ENCODE peak calls at places on chromosomes 16 and 17, in five cellular contexts. Q is psoas muscle, Y is fibroblast of lung, R is left ventricle myocardium inferior, A is ovary. T is an unnamed sample.

GRCh38 chr17:80762076-80762475 is 217.4 kb downstream of the RPTOR start:
- DNase-seq in Q (no peak), R (no peak), Y (no peak), A (no peak), T (no peak)

GRCh38 chr16:55033225-55034156 is 102.8 kb downstream of the IRX5 start:
- DNase-seq in Y (no peak), Q (no peak), A (no peak), R (no peak), T (no peak)

GRCh38 chr16:15572329-15573001 is 70.5 kb downstream of the MARF1 start:
- DNase-seq in A (no peak), Q (no peak), R (no peak), Y (peak), T (peak)

GRCh38 chr17:32283745-32284207 is 18.1 kb downstream of the RHBDL3 start:
- DNase-seq in Q (no peak), Y (peak), R (no peak), A (peak), T (peak)

GRCh38 chr16:88395669-88396584 is 13.2 kb downstream of the ZNF469 start:
- DNase-seq in Y (no peak), R (no peak), A (no peak), Q (no peak), T (no peak)

GRCh38 chr16:81447383-81448101 is 2.9 kb downstream of the CMIP start:
- DNase-seq in A (no peak), Y (no peak), R (no peak), Q (no peak), T (no peak)

GRCh38 chr16:4372578-4373355 is 1.1 kb downstream of the VASN start:
- DNase-seq in Y (no peak), R (peak), A (peak), Q (no peak), T (peak)

GRCh38 chr16:10895053-10895946 is 18.3 kb downstream of the CIITA start:
- DNase-seq in R (peak), Y (peak), Q (peak), A (peak), T (peak)

GRCh38 chr16:4115209-4115940 is 867 bp downstream of the ADCY9 start:
- DNase-seq in Q (peak), R (peak), Y (peak), A (peak), T (peak)

GRCh38 chr17:2634361-2634960 is 41.0 kb downstream of the PAFAH1B1 start:
- DNase-seq in A (no peak), Q (peak), Y (peak), R (no peak), T (peak)

GRCh38 chr17:13597723-13598347 is 3.9 kb downstream of the HS3ST3A1 start:
- DNase-seq in Q (no peak), R (no peak), Y (peak), A (no peak), T (peak)

GRCh38 chr17:81582341-81582740 is 30.2 kb upstream of the FAAP100 start:
- DNase-seq in Y (peak), R (no peak), A (no peak), Q (no peak), T (peak)

GRCh38 chr16:81335669-81336068 is 20.9 kb downstream of the GAN start:
- DNase-seq in Q (no peak), A (no peak), R (no peak), Y (no peak), T (peak)

GRCh38 chr17:28891201-28891600 is 6.3 kb downstream of the FLOT2 start:
- DNase-seq in A (no peak), R (no peak), Y (no peak), Q (no peak), T (no peak)

GRCh38 chr17:63358111-63358839 is 87.8 kb downstream of the CYB561 start:
- DNase-seq in Y (peak), R (no peak), Q (no peak), A (no peak), T (peak)

GRCh38 chr16:49463529-49463928 is 89.9 kb downstream of the C16orf78 start:
- DNase-seq in Y (no peak), A (no peak), R (no peak), Q (peak), T (no peak)

GRCh38 chr16:90035902-90036301 is 16.6 kb upstream of the DBNDD1 start:
- DNase-seq in Y (peak), A (no peak), R (no peak), Q (peak), T (no peak)

GRCh38 chr16:89779231-89779912 is 37.1 kb downstream of the FANCA start:
- DNase-seq in R (no peak), A (no peak), Y (no peak), Q (no peak), T (no peak)

GRCh38 chr16:26051078-26051477 is 359.3 kb downstream of the HS3ST4 start:
- DNase-seq in Q (no peak), A (no peak), R (no peak), Y (no peak), T (no peak)

GRCh38 chr17:7354262-7354781 is 634 bp upstream of the TMEM95 start:
- DNase-seq in Q (no peak), Y (peak), R (no peak), A (no peak), T (peak)

GRCh38 chr16:11669380-11670146 is 1.3 kb downstream of the SNN start:
- DNase-seq in Q (peak), A (peak), Y (no peak), R (peak), T (peak)

GRCh38 chr16:66107661-66108060 is 258.8 kb upstream of the CDH5 start:
- DNase-seq in R (no peak), A (no peak), Y (peak), Q (no peak), T (peak)

GRCh38 chr17:75854111-75854748 is 905 bp downstream of the WBP2 start:
- DNase-seq in Q (peak), A (no peak), Y (peak), R (no peak), T (peak)

GRCh38 chr16:79168321-79168720 is 432.2 kb downstream of the MAF start:
- DNase-seq in R (no peak), A (no peak), Y (no peak), Q (no peak), T (no peak)

GRCh38 chr16:80034948-80035700 is 434.6 kb upstream of the MAF start:
- DNase-seq in Q (no peak), A (no peak), Y (no peak), R (no peak), T (no peak)

GRCh38 chr16:69845181-69845580 is 83.0 kb downstream of the WWP2 start:
- DNase-seq in Y (no peak), R (no peak), Q (no peak), A (no peak), T (no peak)

GRCh38 chr16:84647830-84648594 is at the start of gene KLHL36:
- DNase-seq in Y (no peak), R (peak), A (peak), Q (peak), T (no peak)

GRCh38 chr17:44211281-44212265 is 7.9 kb downstream of the UBTF start:
- DNase-seq in R (no peak), A (no peak), Y (no peak), Q (peak), T (no peak)

DNA sequence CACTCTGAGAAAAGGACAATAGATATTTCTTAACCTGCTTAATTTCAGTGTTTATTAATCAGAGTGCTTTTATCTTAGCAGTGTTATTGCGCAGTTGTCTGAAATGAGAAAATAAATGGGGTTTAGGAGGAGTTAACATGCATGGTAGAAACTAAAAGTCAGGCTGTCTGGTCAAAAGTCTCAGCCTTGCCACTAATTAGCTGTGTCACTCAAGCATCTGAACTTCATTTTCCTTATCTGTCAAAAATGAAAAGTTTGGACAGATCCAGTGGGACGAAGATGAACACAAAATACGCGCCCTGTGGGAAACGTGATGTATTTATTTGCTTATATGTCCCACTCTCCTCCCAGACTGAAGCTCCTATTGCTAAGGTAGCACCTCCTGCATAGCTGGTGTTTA is 6.3 kb upstream of the MEIOB start:
- DNase-seq in Y (no peak), Q (no peak), R (no peak), A (no peak), T (no peak)
- H3K4me3 ChIP-seq in Y (no peak), Q (no peak), R (no peak), A (no peak), T (no peak)

GRCh38 chr17:77285594-77286390 is 145.0 kb downstream of the SEC14L1 start:
- DNase-seq in A (no peak), R (peak), Q (peak), Y (peak), T (peak)
- TF ChIP-seq CTCF in A (no peak), R (no peak), Q (no peak), Y (no peak), T (peak)

DNA sequence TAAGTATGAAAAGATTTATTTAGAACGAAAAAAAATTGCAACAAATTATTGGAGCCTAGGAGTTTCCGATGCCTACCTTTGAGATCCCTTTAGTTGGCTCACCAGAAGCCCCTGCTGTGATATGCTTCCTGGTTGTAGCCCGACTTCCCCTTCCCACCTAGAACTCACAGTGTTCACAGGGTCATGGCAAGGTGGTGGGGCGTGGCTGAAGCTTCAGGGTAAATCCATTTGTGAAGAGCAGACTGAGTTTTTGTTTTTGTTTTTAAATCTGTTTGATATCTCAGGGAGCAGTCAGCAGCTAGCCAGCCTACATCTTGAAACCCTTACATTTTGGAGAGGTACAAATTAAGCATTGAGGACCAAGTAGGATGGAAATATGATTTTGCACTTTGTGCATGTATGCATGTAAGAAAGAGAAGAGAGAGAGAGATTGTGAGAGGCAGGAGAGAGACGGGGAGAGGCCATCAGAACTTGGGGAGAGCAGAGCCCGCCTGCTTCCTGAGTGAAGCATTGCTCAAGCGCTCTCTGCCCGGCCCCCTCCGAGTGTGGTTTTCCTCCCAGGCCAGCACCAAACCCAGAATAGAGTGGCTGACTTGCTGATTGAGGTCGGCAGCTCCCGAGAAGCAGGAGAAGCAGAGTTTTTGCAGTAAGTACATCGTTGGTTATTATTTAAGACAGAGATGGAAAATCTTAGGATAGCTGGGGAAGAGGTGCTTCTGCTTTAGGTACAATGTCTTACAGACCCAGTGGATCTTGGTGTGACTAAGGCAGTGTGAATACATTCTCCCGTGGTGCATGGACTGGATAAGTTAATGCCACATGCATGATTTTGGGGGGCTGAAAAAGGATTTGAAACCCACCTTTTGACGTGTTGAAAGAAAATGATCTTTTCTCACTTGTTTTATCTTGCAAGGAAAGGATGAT is 64.2 kb downstream of the SPECC1 start:
- DNase-seq in A (peak), R (peak), Y (peak), Q (peak), T (peak)
- H3K4me3 ChIP-seq in A (no peak), R (peak), Y (peak), Q (peak), T (peak)

DNA sequence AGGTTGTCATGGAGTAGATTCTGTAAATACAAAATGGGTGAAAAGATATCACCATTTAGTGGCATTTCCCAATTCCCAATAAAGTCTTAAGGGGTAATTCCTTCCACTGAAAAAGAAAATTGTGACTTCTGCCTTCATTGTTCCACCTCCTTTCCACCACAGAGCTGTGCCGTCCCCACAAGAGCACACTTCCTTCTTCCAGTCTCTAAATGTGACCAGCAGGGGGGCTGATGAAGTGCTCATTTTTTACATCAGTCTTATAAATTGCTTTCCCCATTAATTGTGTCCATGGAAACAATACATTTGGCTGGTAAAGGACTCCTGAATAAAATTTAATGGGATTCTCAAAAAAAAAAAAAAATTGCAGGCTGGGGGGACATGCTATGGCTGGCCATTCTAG is 260.8 kb upstream of the PSMD7 start:
- DNase-seq in A (no peak), Y (no peak), Q (no peak), R (no peak), T (peak)
- TF ChIP-seq CTCF in A (no peak), Y (peak), Q (no peak), R (peak), T (peak)

GRCh38 chr16:2842340-2843000 is 12.4 kb downstream of the ZG16B start:
- DNase-seq in Y (peak), Q (peak), A (peak), R (peak), T (peak)

GRCh38 chr16:2840914-2841313 is 10.8 kb downstream of the ZG16B start:
- DNase-seq in Q (peak), Y (no peak), A (no peak), R (peak), T (no peak)

GRCh38 chr16:2839650-2840450 is 9.7 kb downstream of the ZG16B start:
- DNase-seq in A (no peak), Q (peak), R (peak), Y (no peak), T (no peak)

GRCh38 chr16:2843526-2843925 is 13.4 kb downstream of the ZG16B start:
- DNase-seq in R (no peak), Q (peak), A (no peak), Y (no peak), T (no peak)

GRCh38 chr16:2841606-2842339 is 11.7 kb downstream of the ZG16B start:
- DNase-seq in R (peak), Y (no peak), A (no peak), Q (peak), T (no peak)
- H3K4me3 ChIP-seq in R (peak), Y (no peak), A (no peak), Q (peak), T (no peak)

GRCh38 chr16:73058616-73059409 is 10.9 kb upstream of the ZFHX3 start:
- DNase-seq in R (peak), Y (peak), A (peak), Q (peak), T (peak)

GRCh38 chr16:73056383-73056782 is 8.5 kb upstream of the ZFHX3 start:
- DNase-seq in R (no peak), Q (no peak), A (no peak), Y (no peak), T (peak)

GRCh38 chr16:73058221-73058615 is 10.3 kb upstream of the ZFHX3 start:
- DNase-seq in R (peak), Y (peak), Q (peak), A (peak), T (peak)

GRCh38 chr16:73056911-73057310 is 9.0 kb upstream of the ZFHX3 start:
- DNase-seq in A (no peak), R (no peak), Y (no peak), Q (no peak), T (peak)

GRCh38 chr16:73057369-73058210 is 9.7 kb upstream of the ZFHX3 start:
- DNase-seq in Y (peak), R (peak), A (peak), Q (peak), T (peak)
- TF ChIP-seq CTCF in Y (no peak), R (peak), A (peak), Q (peak), T (no peak)